ENCODE peak calls at places on chromosomes 11 and 22, in five cellular contexts. One of them, this sample, is unnamed.

GRCh38 chr22:45577746-45578523 is 75.3 kb downstream of the FBLN1 start:
- DNase-seq in mammary epithelial cell: peak; percentile 55
- DNase-seq in kidney: peak; percentile 93
- DNase-seq in osteoblast: peak; percentile 96
- DNase-seq in heart right ventricle: peak; percentile 71
- DNase-seq in this sample: peak; percentile 92

GRCh38 chr11:73177380-73178091 is 35.4 kb upstream of the FCHSD2 start:
- DNase-seq in kidney: no peak
- DNase-seq in mammary epithelial cell: peak; percentile 55
- DNase-seq in heart right ventricle: peak; percentile 40
- DNase-seq in osteoblast: peak; percentile 58
- DNase-seq in this sample: no peak

GRCh38 chr11:125404811-125405481 is 91.1 kb downstream of the FEZ1 start:
- DNase-seq in osteoblast: peak; percentile 96
- DNase-seq in kidney: peak; percentile 83
- DNase-seq in mammary epithelial cell: peak; percentile 27
- DNase-seq in heart right ventricle: peak; percentile 73
- DNase-seq in this sample: peak; percentile 85

GRCh38 chr11:131770801-131771200 is 400.4 kb downstream of the NTM start:
- DNase-seq in mammary epithelial cell: no peak
- DNase-seq in heart right ventricle: no peak
- DNase-seq in osteoblast: no peak
- DNase-seq in kidney: no peak
- DNase-seq in this sample: no peak

GRCh38 chr11:118619444-118620205 is 12.2 kb downstream of the PHLDB1 start:
- DNase-seq in kidney: peak; percentile 70
- DNase-seq in osteoblast: peak; percentile 95
- DNase-seq in mammary epithelial cell: peak; percentile 94
- DNase-seq in heart right ventricle: peak; percentile 77
- DNase-seq in this sample: peak; percentile 13

GRCh38 chr11:35553831-35554230 is 28.4 kb upstream of the PAMR1 start:
- DNase-seq in kidney: no peak
- DNase-seq in osteoblast: peak; percentile 84
- DNase-seq in heart right ventricle: peak; percentile 16
- DNase-seq in mammary epithelial cell: no peak
- DNase-seq in this sample: no peak

GRCh38 chr11:73465019-73465675 is 88.9 kb downstream of the RELT start:
- DNase-seq in heart right ventricle: no peak
- DNase-seq in mammary epithelial cell: no peak
- DNase-seq in osteoblast: no peak
- DNase-seq in kidney: no peak
- DNase-seq in this sample: no peak

GRCh38 chr11:123069878-123070821 is 8.2 kb upstream of the HSPA8 start:
- DNase-seq in kidney: no peak
- DNase-seq in heart right ventricle: no peak
- DNase-seq in mammary epithelial cell: no peak
- DNase-seq in osteoblast: no peak
- DNase-seq in this sample: no peak

GRCh38 chr11:124194696-124195418 is 11.7 kb downstream of the OR10D3 start:
- DNase-seq in heart right ventricle: no peak
- DNase-seq in osteoblast: peak; percentile 67
- DNase-seq in mammary epithelial cell: peak; percentile 48
- DNase-seq in kidney: no peak
- DNase-seq in this sample: no peak

GRCh38 chr11:111918390-111919256 is at the start of gene C11orf52:
- DNase-seq in osteoblast: no peak
- DNase-seq in heart right ventricle: peak; percentile 46
- DNase-seq in mammary epithelial cell: peak; percentile 77
- DNase-seq in kidney: peak; percentile 90
- DNase-seq in this sample: peak; percentile 82

GRCh38 chr11:60504219-60504618 is 11.0 kb upstream of the MS4A13 start:
- DNase-seq in mammary epithelial cell: no peak
- DNase-seq in heart right ventricle: no peak
- DNase-seq in osteoblast: no peak
- DNase-seq in kidney: no peak
- DNase-seq in this sample: no peak

GRCh38 chr11:95863486-95864140 is 60.3 kb downstream of the MTMR2 start:
- DNase-seq in heart right ventricle: no peak
- DNase-seq in kidney: no peak
- DNase-seq in mammary epithelial cell: no peak
- DNase-seq in osteoblast: no peak
- DNase-seq in this sample: no peak

GRCh38 chr22:44496305-44496704 is 1.7 kb downstream of the RTL6 start:
- DNase-seq in osteoblast: no peak
- DNase-seq in kidney: peak; percentile 71
- DNase-seq in heart right ventricle: no peak
- DNase-seq in mammary epithelial cell: no peak
- DNase-seq in this sample: no peak

GRCh38 chr11:68312117-68312779 is at the start of gene LRP5:
- DNase-seq in osteoblast: peak; percentile 97
- DNase-seq in kidney: no peak
- DNase-seq in mammary epithelial cell: no peak
- DNase-seq in heart right ventricle: no peak
- DNase-seq in this sample: peak; percentile 71

GRCh38 chr11:126544311-126545056 is 189.0 kb downstream of the ST3GAL4 start:
- DNase-seq in kidney: no peak
- DNase-seq in heart right ventricle: no peak
- DNase-seq in osteoblast: peak; percentile 78
- DNase-seq in mammary epithelial cell: peak; percentile 2
- DNase-seq in this sample: no peak

GRCh38 chr11:65811764-65812475 is 21.8 kb upstream of the SNX32 start:
- DNase-seq in osteoblast: no peak
- DNase-seq in heart right ventricle: no peak
- DNase-seq in kidney: peak; percentile 77
- DNase-seq in mammary epithelial cell: no peak
- DNase-seq in this sample: peak; percentile 83

GRCh38 chr11:61896665-61897386 is 5.5 kb upstream of the FADS3 start:
- DNase-seq in mammary epithelial cell: no peak
- DNase-seq in kidney: no peak
- DNase-seq in osteoblast: no peak
- DNase-seq in heart right ventricle: no peak
- DNase-seq in this sample: no peak

GRCh38 chr11:61429346-61429690 is 457 bp downstream of the CPSF7 start:
- DNase-seq in osteoblast: peak; percentile 85
- DNase-seq in heart right ventricle: peak; percentile 56
- DNase-seq in kidney: no peak
- DNase-seq in mammary epithelial cell: peak; percentile 46
- DNase-seq in this sample: peak; percentile 84

GRCh38 chr11:87832216-87832615 is 343.0 kb downstream of the RAB38 start:
- DNase-seq in osteoblast: peak; percentile 3
- DNase-seq in kidney: no peak
- DNase-seq in heart right ventricle: no peak
- DNase-seq in mammary epithelial cell: no peak
- DNase-seq in this sample: no peak

GRCh38 chr22:44291265-44292006 is 21.3 kb downstream of the SHISAL1 start:
- DNase-seq in mammary epithelial cell: no peak
- DNase-seq in osteoblast: no peak
- DNase-seq in kidney: no peak
- DNase-seq in heart right ventricle: no peak
- DNase-seq in this sample: no peak

GRCh38 chr11:1834132-1834610 is 619 bp upstream of the SYT8 start:
- DNase-seq in kidney: peak; percentile 96
- DNase-seq in mammary epithelial cell: peak; percentile 97
- DNase-seq in heart right ventricle: no peak
- DNase-seq in osteoblast: peak; percentile 80
- DNase-seq in this sample: peak; percentile 91

GRCh38 chr22:41562461-41562860 is 1.7 kb downstream of the CSDC2 start:
- DNase-seq in osteoblast: peak; percentile 32
- DNase-seq in mammary epithelial cell: no peak
- DNase-seq in heart right ventricle: no peak
- DNase-seq in kidney: no peak
- DNase-seq in this sample: no peak

GRCh38 chr11:109963101-109963500 is 130.1 kb upstream of the ZC3H12C start:
- DNase-seq in osteoblast: no peak
- DNase-seq in mammary epithelial cell: no peak
- DNase-seq in heart right ventricle: no peak
- DNase-seq in kidney: no peak
- DNase-seq in this sample: no peak

GRCh38 chr22:32883131-32883530 is 81.6 kb downstream of the TIMP3 start:
- DNase-seq in kidney: no peak
- DNase-seq in mammary epithelial cell: no peak
- DNase-seq in heart right ventricle: no peak
- DNase-seq in osteoblast: no peak
- DNase-seq in this sample: no peak

GRCh38 chr11:57787205-57787604 is 25.6 kb downstream of the CTNND1 start:
- DNase-seq in osteoblast: no peak
- DNase-seq in kidney: no peak
- DNase-seq in heart right ventricle: no peak
- DNase-seq in mammary epithelial cell: no peak
- DNase-seq in this sample: no peak

GRCh38 chr11:57786436-57786835 is 24.8 kb downstream of the CTNND1 start:
- DNase-seq in mammary epithelial cell: no peak
- DNase-seq in osteoblast: peak; percentile 48
- DNase-seq in kidney: no peak
- DNase-seq in heart right ventricle: no peak
- DNase-seq in this sample: no peak

GRCh38 chr11:57791321-57792059 is 29.9 kb downstream of the CTNND1 start:
- DNase-seq in kidney: peak; percentile 75
- DNase-seq in osteoblast: no peak
- DNase-seq in mammary epithelial cell: peak; percentile 87
- DNase-seq in heart right ventricle: no peak
- DNase-seq in this sample: no peak

GRCh38 chr11:57785072-57785471 is 23.5 kb downstream of the CTNND1 start:
- DNase-seq in osteoblast: no peak
- DNase-seq in heart right ventricle: no peak
- DNase-seq in mammary epithelial cell: no peak
- DNase-seq in kidney: no peak
- DNase-seq in this sample: no peak

DNA sequence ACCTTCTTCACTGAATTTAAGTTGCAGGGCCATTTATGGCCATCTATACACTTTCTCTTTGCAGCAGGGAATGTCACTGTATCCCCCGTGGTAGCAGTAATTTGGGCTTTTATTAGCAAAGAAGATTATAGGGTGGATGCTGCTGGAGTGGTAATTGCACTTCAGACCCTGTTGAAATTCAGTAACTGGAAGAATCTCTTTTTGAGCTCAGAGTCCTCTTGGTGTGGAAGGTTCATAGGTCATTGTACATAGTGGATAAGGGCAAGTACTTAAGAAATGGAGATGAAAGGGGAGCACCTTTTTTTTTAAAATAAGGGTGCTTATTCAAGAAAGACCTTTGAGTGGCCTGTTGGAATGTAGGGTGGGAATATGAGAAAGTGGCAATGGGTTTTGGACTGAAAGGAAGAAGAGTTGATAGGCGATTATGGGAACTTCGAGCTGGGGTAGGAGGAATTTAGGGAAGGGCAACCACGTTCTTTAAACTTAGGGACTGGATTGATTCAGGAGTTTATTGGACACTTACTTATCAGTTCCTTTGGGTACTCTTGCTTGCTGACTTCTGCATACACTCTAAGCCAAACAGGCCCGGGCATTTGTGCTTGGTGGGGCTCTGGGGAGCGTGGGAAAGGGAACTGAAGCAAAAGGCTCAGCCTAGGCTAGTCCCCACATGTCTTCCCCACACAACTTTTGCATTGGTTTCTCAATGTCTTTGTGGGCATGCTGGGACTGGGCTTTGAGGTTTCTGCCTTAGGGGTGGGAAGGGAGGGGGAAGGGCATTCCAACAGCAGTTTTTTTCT is 26.5 kb downstream of the CTNND1 start:
- DNase-seq in osteoblast: no peak
- DNase-seq in kidney: no peak
- DNase-seq in mammary epithelial cell: peak; percentile 97
- DNase-seq in heart right ventricle: no peak
- DNase-seq in this sample: no peak
- H3K27ac ChIP-seq in osteoblast: peak overlapping the region; percentile 59
- H3K27ac ChIP-seq in kidney: peak overlapping the region; percentile 74
- H3K27ac ChIP-seq in mammary epithelial cell: peak overlapping the region; percentile 83
- H3K27ac ChIP-seq in heart right ventricle: no peak overlapping the region
- H3K27ac ChIP-seq in this sample: peak overlapping the region; percentile 58

GRCh38 chr22:49302530-49302929 is 525.1 kb downstream of the BRD1 start:
- DNase-seq in kidney: no peak
- DNase-seq in osteoblast: no peak
- DNase-seq in mammary epithelial cell: no peak
- DNase-seq in heart right ventricle: no peak
- DNase-seq in this sample: peak; percentile 41

GRCh38 chr22:49300951-49301397 is 526.7 kb downstream of the BRD1 start:
- DNase-seq in osteoblast: no peak
- DNase-seq in kidney: no peak
- DNase-seq in heart right ventricle: no peak
- DNase-seq in mammary epithelial cell: no peak
- DNase-seq in this sample: peak; percentile 37

GRCh38 chr22:49303061-49303735 is 524.5 kb downstream of the BRD1 start:
- DNase-seq in mammary epithelial cell: no peak
- DNase-seq in osteoblast: no peak
- DNase-seq in kidney: peak; percentile 36
- DNase-seq in heart right ventricle: no peak
- DNase-seq in this sample: peak; percentile 38

GRCh38 chr22:49301398-49302149 is 526.1 kb downstream of the BRD1 start:
- DNase-seq in osteoblast: no peak
- DNase-seq in heart right ventricle: no peak
- DNase-seq in kidney: no peak
- DNase-seq in mammary epithelial cell: no peak
- DNase-seq in this sample: peak; percentile 57

GRCh38 chr22:49302150-49302460 is 525.6 kb downstream of the BRD1 start:
- DNase-seq in osteoblast: no peak
- DNase-seq in kidney: no peak
- DNase-seq in heart right ventricle: no peak
- DNase-seq in mammary epithelial cell: no peak
- DNase-seq in this sample: no peak
- H3K9me3 ChIP-seq in osteoblast: no peaks in the 10 kb centered on the region
- H3K9me3 ChIP-seq in kidney: no peaks in the 10 kb centered on the region
- H3K9me3 ChIP-seq in heart right ventricle: no peaks in the 10 kb centered on the region
- H3K9me3 ChIP-seq in mammary epithelial cell: peaks cover 63% of the 10 kb centered on the region
- H3K9me3 ChIP-seq in this sample: no peaks in the 10 kb centered on the region

GRCh38 chr11:108144615-108145014 is 23.2 kb downstream of the ACAT1 start:
- DNase-seq in heart right ventricle: no peak
- DNase-seq in mammary epithelial cell: no peak
- DNase-seq in osteoblast: no peak
- DNase-seq in kidney: no peak
- DNase-seq in this sample: no peak

GRCh38 chr11:108147150-108147549 is 25.8 kb downstream of the ACAT1 start:
- DNase-seq in kidney: no peak
- DNase-seq in heart right ventricle: no peak
- DNase-seq in osteoblast: no peak
- DNase-seq in mammary epithelial cell: no peak
- DNase-seq in this sample: no peak

GRCh38 chr11:108148549-108148948 is 27.2 kb downstream of the ACAT1 start:
- DNase-seq in mammary epithelial cell: no peak
- DNase-seq in kidney: no peak
- DNase-seq in heart right ventricle: no peak
- DNase-seq in osteoblast: no peak
- DNase-seq in this sample: no peak
- H3K36me3 ChIP-seq in mammary epithelial cell: peaks cover 41% of the 10 kb centered on the region
- H3K36me3 ChIP-seq in kidney: peaks cover 37% of the 10 kb centered on the region
- H3K36me3 ChIP-seq in heart right ventricle: peaks cover 5% of the 10 kb centered on the region
- H3K36me3 ChIP-seq in osteoblast: peaks cover 47% of the 10 kb centered on the region
- H3K36me3 ChIP-seq in this sample: peaks cover 93% of the 10 kb centered on the region

DNA sequence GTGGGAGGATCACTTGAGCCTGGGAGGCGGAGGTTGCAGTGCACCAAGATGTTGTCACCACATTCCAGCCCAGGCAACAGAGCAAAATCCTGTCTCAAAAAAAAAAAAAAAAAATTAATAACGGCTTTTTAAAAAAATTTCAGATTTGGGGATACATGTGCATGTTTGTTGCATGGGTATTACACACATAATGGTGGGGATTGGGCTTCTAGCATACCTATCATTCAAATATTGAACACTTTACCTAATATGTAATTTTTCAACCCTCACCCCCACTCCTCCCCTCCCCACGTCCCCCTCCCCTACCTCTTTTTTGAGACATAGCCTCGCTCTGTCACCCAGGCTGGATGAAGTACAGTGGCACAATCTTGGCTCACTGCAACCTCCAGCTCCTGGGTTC is 40.1 kb downstream of the ABTB2 start:
- DNase-seq in heart right ventricle: no peak
- DNase-seq in mammary epithelial cell: no peak
- DNase-seq in osteoblast: no peak
- DNase-seq in kidney: no peak
- DNase-seq in this sample: no peak
- H3K27ac ChIP-seq in heart right ventricle: no peak overlapping the region
- H3K27ac ChIP-seq in mammary epithelial cell: no peak overlapping the region
- H3K27ac ChIP-seq in osteoblast: no peak overlapping the region
- H3K27ac ChIP-seq in kidney: no peak overlapping the region
- H3K27ac ChIP-seq in this sample: no peak overlapping the region

This sample was measured in upper lobe of right lung.